ENCODE peak calls at places on chromosome 19, in five cellular contexts. One of them, this sample, is unnamed. For H3K4me1, the result is how much of the 10 kb centered on the place peaks cover.

GRCh38 chr19:32219881-32220552 is 125.4 kb upstream of the ZNF507 start:
- DNase-seq in testis: no peak
- DNase-seq in upper lobe of left lung: no peak
- DNase-seq in lung: peak
- DNase-seq in CD8-positive, alpha-beta T cell: no peak
- DNase-seq in this sample: no peak

GRCh38 chr19:55654833-55655647 is at the start of gene U2AF2:
- DNase-seq in testis: peak
- DNase-seq in upper lobe of left lung: peak
- DNase-seq in lung: peak
- DNase-seq in CD8-positive, alpha-beta T cell: peak
- DNase-seq in this sample: peak

GRCh38 chr19:5973376-5973775 is 4.6 kb downstream of the RANBP3 start:
- DNase-seq in testis: no peak
- DNase-seq in upper lobe of left lung: no peak
- DNase-seq in lung: no peak
- DNase-seq in CD8-positive, alpha-beta T cell: no peak
- DNase-seq in this sample: no peak

GRCh38 chr19:4369109-4369887 is 25.9 kb downstream of the MPND start:
- DNase-seq in testis: peak
- DNase-seq in upper lobe of left lung: peak
- DNase-seq in lung: peak
- DNase-seq in CD8-positive, alpha-beta T cell: peak
- DNase-seq in this sample: peak

GRCh38 chr19:28823338-28823961 is 389.5 kb downstream of the UQCRFS1 start:
- DNase-seq in testis: no peak
- DNase-seq in upper lobe of left lung: no peak
- DNase-seq in lung: no peak
- DNase-seq in CD8-positive, alpha-beta T cell: no peak
- DNase-seq in this sample: no peak

GRCh38 chr19:35975608-35976214 is 19.3 kb upstream of the SDHAF1 start:
- DNase-seq in testis: no peak
- DNase-seq in upper lobe of left lung: no peak
- DNase-seq in lung: no peak
- DNase-seq in CD8-positive, alpha-beta T cell: no peak
- DNase-seq in this sample: no peak

GRCh38 chr19:58560921-58561320 is 2.5 kb upstream of the UBE2M start:
- DNase-seq in testis: no peak
- DNase-seq in upper lobe of left lung: no peak
- DNase-seq in lung: no peak
- DNase-seq in CD8-positive, alpha-beta T cell: no peak
- DNase-seq in this sample: no peak

GRCh38 chr19:54158812-54159351 is 639 bp downstream of the LENG1 start:
- DNase-seq in testis: no peak
- DNase-seq in upper lobe of left lung: no peak
- DNase-seq in lung: no peak
- DNase-seq in CD8-positive, alpha-beta T cell: no peak
- DNase-seq in this sample: no peak

GRCh38 chr19:41706741-41707501 is 1.5 kb upstream of the CEACAM5 start:
- DNase-seq in testis: peak
- DNase-seq in upper lobe of left lung: peak
- DNase-seq in lung: peak
- DNase-seq in CD8-positive, alpha-beta T cell: peak
- DNase-seq in this sample: no peak

GRCh38 chr19:32676186-32676894 is 692 bp downstream of the RGS9BP start:
- DNase-seq in testis: no peak
- DNase-seq in upper lobe of left lung: no peak
- DNase-seq in lung: no peak
- DNase-seq in CD8-positive, alpha-beta T cell: no peak
- DNase-seq in this sample: no peak

GRCh38 chr19:16894080-16894479 is 5.3 kb downstream of the F2RL3 start:
- DNase-seq in testis: no peak
- DNase-seq in upper lobe of left lung: no peak
- DNase-seq in lung: no peak
- DNase-seq in CD8-positive, alpha-beta T cell: no peak
- DNase-seq in this sample: no peak

GRCh38 chr19:17611462-17612244 is 56.2 kb downstream of the COLGALT1 start:
- DNase-seq in testis: no peak
- DNase-seq in upper lobe of left lung: no peak
- DNase-seq in lung: no peak
- DNase-seq in CD8-positive, alpha-beta T cell: no peak
- DNase-seq in this sample: no peak

GRCh38 chr19:19628499-19629134 is 597 bp upstream of the LPAR2 start:
- DNase-seq in testis: peak
- DNase-seq in upper lobe of left lung: peak
- DNase-seq in lung: no peak
- DNase-seq in CD8-positive, alpha-beta T cell: no peak
- DNase-seq in this sample: no peak
- H3K4me3 ChIP-seq in testis: peak
- H3K4me3 ChIP-seq in upper lobe of left lung: peak
- H3K4me3 ChIP-seq in lung: peak
- H3K4me3 ChIP-seq in CD8-positive, alpha-beta T cell: peak
- H3K4me3 ChIP-seq in this sample: peak

GRCh38 chr19:51394045-51394836 is 3.9 kb upstream of the C19orf84 start:
- DNase-seq in testis: peak
- DNase-seq in upper lobe of left lung: peak
- DNase-seq in lung: peak
- DNase-seq in CD8-positive, alpha-beta T cell: peak
- DNase-seq in this sample: peak
- TF ChIP-seq CTCF in testis: no peak
- TF ChIP-seq CTCF in upper lobe of left lung: no peak
- TF ChIP-seq CTCF in lung: no peak
- TF ChIP-seq CTCF in CD8-positive, alpha-beta T cell: no peak
- TF ChIP-seq CTCF in this sample: no peak

DNA sequence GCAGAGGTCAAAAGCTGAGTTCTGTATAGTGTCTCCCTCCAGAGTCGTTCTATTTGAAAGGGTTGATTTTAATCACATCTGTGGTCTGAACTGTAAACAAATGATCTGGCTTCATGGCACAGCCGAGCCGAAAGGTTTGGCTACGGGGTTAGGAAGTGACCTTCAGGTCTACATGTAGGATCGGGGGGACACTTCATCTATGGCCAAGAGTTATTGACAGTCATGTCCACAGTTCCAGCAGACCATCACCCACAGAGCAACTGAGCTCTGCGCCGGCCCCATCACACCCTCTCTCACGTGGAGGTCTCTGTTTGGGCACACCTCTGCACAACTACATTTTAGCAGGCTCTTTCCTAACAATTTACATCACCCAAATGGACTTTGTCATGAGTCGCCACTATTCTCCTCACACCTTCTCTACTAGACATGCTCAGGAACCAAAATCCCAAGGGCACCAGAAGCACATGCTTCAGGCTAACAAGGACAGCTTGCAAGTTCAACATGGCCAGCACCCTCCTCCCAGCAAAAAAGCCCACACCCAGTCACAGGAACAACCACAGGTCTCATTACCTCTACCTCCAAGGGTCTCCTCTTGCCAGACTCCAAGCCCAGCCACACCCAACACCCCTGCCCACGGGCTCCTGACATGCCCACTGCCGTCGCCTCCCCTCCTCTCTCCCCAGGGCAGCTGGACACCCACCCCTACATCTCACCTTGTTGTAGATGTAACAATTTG is 36.1 kb upstream of the EPHX3 start:
- DNase-seq in testis: no peak
- DNase-seq in upper lobe of left lung: no peak
- DNase-seq in lung: no peak
- DNase-seq in CD8-positive, alpha-beta T cell: no peak
- DNase-seq in this sample: no peak
- H3K4me1 ChIP-seq in testis: half or more
- H3K4me1 ChIP-seq in upper lobe of left lung: half or more
- H3K4me1 ChIP-seq in lung: under half
- H3K4me1 ChIP-seq in CD8-positive, alpha-beta T cell: under half
- H3K4me1 ChIP-seq in this sample: under half

GRCh38 chr19:1856698-1857603 is 6.4 kb downstream of the KLF16 start:
- DNase-seq in testis: peak
- DNase-seq in upper lobe of left lung: peak
- DNase-seq in lung: peak
- DNase-seq in CD8-positive, alpha-beta T cell: no peak
- DNase-seq in this sample: peak

GRCh38 chr19:1860133-1860775 is 3.1 kb downstream of the KLF16 start:
- DNase-seq in testis: peak
- DNase-seq in upper lobe of left lung: no peak
- DNase-seq in lung: no peak
- DNase-seq in CD8-positive, alpha-beta T cell: no peak
- DNase-seq in this sample: no peak

GRCh38 chr19:1859319-1859718 is 4.1 kb downstream of the KLF16 start:
- DNase-seq in testis: no peak
- DNase-seq in upper lobe of left lung: no peak
- DNase-seq in lung: no peak
- DNase-seq in CD8-positive, alpha-beta T cell: no peak
- DNase-seq in this sample: no peak

GRCh38 chr19:1857648-1858326 is 5.6 kb downstream of the KLF16 start:
- DNase-seq in testis: no peak
- DNase-seq in upper lobe of left lung: no peak
- DNase-seq in lung: no peak
- DNase-seq in CD8-positive, alpha-beta T cell: no peak
- DNase-seq in this sample: no peak

GRCh38 chr19:1858412-1859081 is 4.8 kb downstream of the KLF16 start:
- DNase-seq in testis: no peak
- DNase-seq in upper lobe of left lung: no peak
- DNase-seq in lung: no peak
- DNase-seq in CD8-positive, alpha-beta T cell: no peak
- DNase-seq in this sample: no peak
- H3K4me3 ChIP-seq in testis: no peak
- H3K4me3 ChIP-seq in upper lobe of left lung: no peak
- H3K4me3 ChIP-seq in lung: no peak
- H3K4me3 ChIP-seq in CD8-positive, alpha-beta T cell: no peak
- H3K4me3 ChIP-seq in this sample: no peak

GRCh38 chr19:39166571-39167391 is 30.0 kb upstream of the NCCRP1 start:
- DNase-seq in testis: peak
- DNase-seq in upper lobe of left lung: peak
- DNase-seq in lung: peak
- DNase-seq in CD8-positive, alpha-beta T cell: no peak
- DNase-seq in this sample: peak
- TF ChIP-seq CTCF in testis: no peak
- TF ChIP-seq CTCF in upper lobe of left lung: no peak
- TF ChIP-seq CTCF in lung: no peak
- TF ChIP-seq CTCF in CD8-positive, alpha-beta T cell: no peak
- TF ChIP-seq CTCF in this sample: no peak

This sample was measured in RWPE2.